ENCODE peak calls at places on chromosomes 7 and 10, in six cellular contexts. One of them, this sample, is unnamed.

GRCh38 chr10:131113892-131114291 is 197.6 kb downstream of the TCERG1L start:
- DNase-seq in transverse colon: no peak
- DNase-seq in PC-9: no peak
- DNase-seq in stomach: no peak
- DNase-seq in fibroblast of mammary gland: no peak
- DNase-seq in fibroblast of lung: no peak
- DNase-seq in this sample: no peak

GRCh38 chr7:102991540-102992214 is 78.9 kb downstream of the LRRC17 start:
- DNase-seq in transverse colon: peak
- DNase-seq in PC-9: peak
- DNase-seq in fibroblast of lung: peak
- DNase-seq in fibroblast of mammary gland: peak
- DNase-seq in stomach: peak
- DNase-seq in this sample: peak

GRCh38 chr7:104979167-104979841 is 34.7 kb upstream of the KMT2E start:
- DNase-seq in fibroblast of mammary gland: peak
- DNase-seq in stomach: no peak
- DNase-seq in PC-9: no peak
- DNase-seq in fibroblast of lung: peak
- DNase-seq in transverse colon: no peak
- DNase-seq in this sample: peak

GRCh38 chr10:127090135-127090534 is 106.3 kb downstream of the INSYN2A start:
- DNase-seq in fibroblast of lung: no peak
- DNase-seq in PC-9: peak
- DNase-seq in fibroblast of mammary gland: no peak
- DNase-seq in transverse colon: no peak
- DNase-seq in stomach: no peak
- DNase-seq in this sample: no peak

GRCh38 chr7:155867280-155867679 is 55.0 kb upstream of the SHH start:
- DNase-seq in stomach: peak
- DNase-seq in fibroblast of lung: no peak
- DNase-seq in transverse colon: no peak
- DNase-seq in PC-9: no peak
- DNase-seq in fibroblast of mammary gland: no peak
- DNase-seq in this sample: no peak

GRCh38 chr10:122675278-122675677 is 24.4 kb downstream of the C10orf120 start:
- DNase-seq in PC-9: no peak
- DNase-seq in transverse colon: no peak
- DNase-seq in fibroblast of lung: no peak
- DNase-seq in fibroblast of mammary gland: no peak
- DNase-seq in stomach: no peak
- DNase-seq in this sample: no peak

GRCh38 chr10:59905066-59905734 is 1.2 kb downstream of the CCDC6 start:
- DNase-seq in fibroblast of lung: peak
- DNase-seq in fibroblast of mammary gland: peak
- DNase-seq in stomach: peak
- DNase-seq in transverse colon: peak
- DNase-seq in PC-9: peak
- DNase-seq in this sample: peak

GRCh38 chr10:130022501-130023299 is 58.6 kb upstream of the EBF3 start:
- DNase-seq in fibroblast of mammary gland: peak
- DNase-seq in transverse colon: no peak
- DNase-seq in stomach: no peak
- DNase-seq in fibroblast of lung: peak
- DNase-seq in PC-9: no peak
- DNase-seq in this sample: no peak

GRCh38 chr10:95755511-95756004 is 405 bp upstream of the ENTPD1 start:
- DNase-seq in transverse colon: peak
- DNase-seq in fibroblast of lung: no peak
- DNase-seq in PC-9: no peak
- DNase-seq in fibroblast of mammary gland: peak
- DNase-seq in stomach: peak
- DNase-seq in this sample: no peak

GRCh38 chr10:48606530-48607355 is 1.9 kb upstream of the ARHGAP22 start:
- DNase-seq in PC-9: peak
- DNase-seq in fibroblast of lung: peak
- DNase-seq in fibroblast of mammary gland: peak
- DNase-seq in transverse colon: peak
- DNase-seq in stomach: no peak
- DNase-seq in this sample: no peak

GRCh38 chr7:131497454-131497853 is 59.0 kb downstream of the PODXL start:
- DNase-seq in stomach: no peak
- DNase-seq in fibroblast of lung: no peak
- DNase-seq in transverse colon: no peak
- DNase-seq in PC-9: no peak
- DNase-seq in fibroblast of mammary gland: peak
- DNase-seq in this sample: no peak

GRCh38 chr10:36344240-36344639 is 702.1 kb upstream of the FZD8 start:
- DNase-seq in transverse colon: no peak
- DNase-seq in fibroblast of mammary gland: peak
- DNase-seq in fibroblast of lung: peak
- DNase-seq in stomach: no peak
- DNase-seq in PC-9: no peak
- DNase-seq in this sample: no peak

GRCh38 chr10:48309711-48310226 is 3.3 kb downstream of the MAPK8 start:
- DNase-seq in transverse colon: no peak
- DNase-seq in fibroblast of mammary gland: peak
- DNase-seq in fibroblast of lung: peak
- DNase-seq in PC-9: no peak
- DNase-seq in stomach: no peak
- DNase-seq in this sample: no peak

GRCh38 chr10:72855129-72855528 is 38.4 kb upstream of the OIT3 start:
- DNase-seq in transverse colon: no peak
- DNase-seq in fibroblast of mammary gland: no peak
- DNase-seq in PC-9: no peak
- DNase-seq in stomach: no peak
- DNase-seq in fibroblast of lung: no peak
- DNase-seq in this sample: no peak

GRCh38 chr7:155206286-155207020 is 91.2 kb upstream of the INSIG1 start:
- DNase-seq in fibroblast of mammary gland: peak
- DNase-seq in transverse colon: peak
- DNase-seq in PC-9: no peak
- DNase-seq in stomach: peak
- DNase-seq in fibroblast of lung: peak
- DNase-seq in this sample: no peak

GRCh38 chr7:55336540-55336939 is 28.6 kb upstream of the LANCL2 start:
- DNase-seq in PC-9: no peak
- DNase-seq in stomach: no peak
- DNase-seq in fibroblast of lung: no peak
- DNase-seq in transverse colon: no peak
- DNase-seq in fibroblast of mammary gland: no peak
- DNase-seq in this sample: no peak

GRCh38 chr7:39099146-39099545 is 121.4 kb downstream of the POU6F2 start:
- DNase-seq in PC-9: no peak
- DNase-seq in fibroblast of lung: no peak
- DNase-seq in stomach: no peak
- DNase-seq in fibroblast of mammary gland: no peak
- DNase-seq in transverse colon: no peak
- DNase-seq in this sample: no peak

GRCh38 chr10:32981760-32982159 is 23.7 kb upstream of the ITGB1 start:
- DNase-seq in fibroblast of mammary gland: peak
- DNase-seq in stomach: peak
- DNase-seq in fibroblast of lung: peak
- DNase-seq in PC-9: no peak
- DNase-seq in transverse colon: peak
- DNase-seq in this sample: no peak

GRCh38 chr10:132157101-132157500 is 29.6 kb upstream of the DPYSL4 start:
- DNase-seq in transverse colon: no peak
- DNase-seq in stomach: no peak
- DNase-seq in fibroblast of mammary gland: no peak
- DNase-seq in PC-9: no peak
- DNase-seq in fibroblast of lung: no peak
- DNase-seq in this sample: no peak

GRCh38 chr7:108345710-108346336 is 110.4 kb downstream of the NRCAM start:
- DNase-seq in fibroblast of mammary gland: no peak
- DNase-seq in fibroblast of lung: no peak
- DNase-seq in PC-9: no peak
- DNase-seq in transverse colon: no peak
- DNase-seq in stomach: no peak
- DNase-seq in this sample: no peak

GRCh38 chr7:106866298-106867281 is 1.5 kb downstream of the PIK3CG start:
- DNase-seq in fibroblast of mammary gland: no peak
- DNase-seq in stomach: no peak
- DNase-seq in transverse colon: no peak
- DNase-seq in fibroblast of lung: no peak
- DNase-seq in PC-9: no peak
- DNase-seq in this sample: no peak

GRCh38 chr7:132407764-132408163 is 168.5 kb downstream of the PLXNA4 start:
- DNase-seq in fibroblast of lung: peak
- DNase-seq in PC-9: no peak
- DNase-seq in fibroblast of mammary gland: peak
- DNase-seq in stomach: no peak
- DNase-seq in transverse colon: no peak
- DNase-seq in this sample: no peak

GRCh38 chr10:122186822-122187810 is 84.0 kb upstream of the BTBD16 start:
- DNase-seq in stomach: no peak
- DNase-seq in fibroblast of mammary gland: no peak
- DNase-seq in fibroblast of lung: peak
- DNase-seq in PC-9: no peak
- DNase-seq in transverse colon: no peak
- DNase-seq in this sample: no peak

GRCh38 chr10:84238909-84239308 is 2.4 kb downstream of the LRIT1 start:
- DNase-seq in PC-9: no peak
- DNase-seq in fibroblast of mammary gland: no peak
- DNase-seq in fibroblast of lung: no peak
- DNase-seq in transverse colon: no peak
- DNase-seq in stomach: no peak
- DNase-seq in this sample: no peak

GRCh38 chr10:44977287-44978212 is 1.1 kb downstream of the DEPP1 start:
- DNase-seq in fibroblast of mammary gland: no peak
- DNase-seq in transverse colon: peak
- DNase-seq in fibroblast of lung: no peak
- DNase-seq in stomach: no peak
- DNase-seq in PC-9: no peak
- DNase-seq in this sample: no peak

GRCh38 chr10:2917926-2918325 is 149.4 kb upstream of the PFKP start:
- DNase-seq in fibroblast of lung: no peak
- DNase-seq in transverse colon: no peak
- DNase-seq in stomach: no peak
- DNase-seq in fibroblast of mammary gland: no peak
- DNase-seq in PC-9: no peak
- DNase-seq in this sample: no peak

GRCh38 chr10:2919016-2919415 is 148.3 kb upstream of the PFKP start:
- DNase-seq in fibroblast of mammary gland: no peak
- DNase-seq in PC-9: no peak
- DNase-seq in fibroblast of lung: no peak
- DNase-seq in transverse colon: no peak
- DNase-seq in stomach: no peak
- DNase-seq in this sample: no peak

GRCh38 chr10:2920638-2921037 is 146.7 kb upstream of the PFKP start:
- DNase-seq in fibroblast of lung: no peak
- DNase-seq in stomach: no peak
- DNase-seq in transverse colon: no peak
- DNase-seq in PC-9: no peak
- DNase-seq in fibroblast of mammary gland: no peak
- DNase-seq in this sample: no peak

GRCh38 chr10:2921956-2922680 is 145.2 kb upstream of the PFKP start:
- DNase-seq in PC-9: no peak
- DNase-seq in transverse colon: no peak
- DNase-seq in fibroblast of lung: peak
- DNase-seq in fibroblast of mammary gland: peak
- DNase-seq in stomach: no peak
- DNase-seq in this sample: no peak

GRCh38 chr10:2920166-2920565 is 147.2 kb upstream of the PFKP start:
- DNase-seq in PC-9: no peak
- DNase-seq in stomach: no peak
- DNase-seq in transverse colon: no peak
- DNase-seq in fibroblast of lung: no peak
- DNase-seq in fibroblast of mammary gland: no peak
- DNase-seq in this sample: no peak
- H3K4me3 ChIP-seq in PC-9: no peak
- H3K4me3 ChIP-seq in stomach: no peak
- H3K4me3 ChIP-seq in transverse colon: no peak
- H3K4me3 ChIP-seq in fibroblast of lung: no peak
- H3K4me3 ChIP-seq in fibroblast of mammary gland: no peak
- H3K4me3 ChIP-seq in this sample: no peak

DNA sequence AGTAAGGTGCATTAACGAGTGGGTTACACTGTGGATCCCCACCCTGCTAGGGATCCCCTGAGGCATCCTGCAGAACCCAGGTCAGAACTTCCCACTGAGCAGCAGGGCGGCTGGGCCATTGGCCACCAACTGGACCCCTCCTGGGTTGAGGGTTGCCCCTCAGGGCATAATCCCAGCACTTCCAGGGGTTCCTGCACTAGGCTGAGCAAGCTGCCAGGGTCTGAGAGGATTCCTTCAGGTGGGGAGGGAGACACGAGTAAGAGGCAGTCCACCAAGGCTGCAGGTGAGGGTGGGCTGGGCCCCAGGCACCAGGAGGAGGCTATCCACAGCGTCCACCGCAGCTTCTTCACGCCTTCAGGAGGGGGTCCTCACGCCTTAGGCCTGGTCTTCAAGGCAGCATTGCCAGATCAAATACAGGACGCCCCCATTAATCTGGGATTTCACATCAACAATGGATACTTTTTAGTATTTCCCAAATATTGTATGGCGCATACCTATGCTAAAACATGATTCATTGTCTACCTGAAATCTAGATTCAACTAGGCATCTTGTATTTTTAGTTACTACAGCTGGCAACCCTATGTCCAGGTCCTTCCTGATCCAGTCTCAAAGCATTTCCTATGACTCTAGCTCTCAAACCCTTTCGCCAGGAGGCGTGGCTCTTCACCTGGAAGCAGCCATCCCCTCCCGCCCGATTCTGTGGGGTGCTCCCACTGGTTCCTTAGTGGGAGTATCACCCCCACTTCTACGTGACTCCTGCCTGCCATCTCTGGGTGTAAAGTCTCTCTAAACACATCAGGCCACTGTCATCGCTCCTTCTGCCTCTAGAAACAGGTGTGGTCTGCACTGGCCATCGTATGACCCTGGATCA is 4.1 kb downstream of the PRKAG2 start:
- DNase-seq in stomach: no peak
- DNase-seq in fibroblast of mammary gland: no peak
- DNase-seq in transverse colon: no peak
- DNase-seq in PC-9: no peak
- DNase-seq in fibroblast of lung: no peak
- DNase-seq in this sample: no peak
- H3K4me3 ChIP-seq in stomach: no peak
- H3K4me3 ChIP-seq in fibroblast of mammary gland: no peak
- H3K4me3 ChIP-seq in transverse colon: no peak
- H3K4me3 ChIP-seq in PC-9: no peak
- H3K4me3 ChIP-seq in fibroblast of lung: no peak
- H3K4me3 ChIP-seq in this sample: no peak

DNA sequence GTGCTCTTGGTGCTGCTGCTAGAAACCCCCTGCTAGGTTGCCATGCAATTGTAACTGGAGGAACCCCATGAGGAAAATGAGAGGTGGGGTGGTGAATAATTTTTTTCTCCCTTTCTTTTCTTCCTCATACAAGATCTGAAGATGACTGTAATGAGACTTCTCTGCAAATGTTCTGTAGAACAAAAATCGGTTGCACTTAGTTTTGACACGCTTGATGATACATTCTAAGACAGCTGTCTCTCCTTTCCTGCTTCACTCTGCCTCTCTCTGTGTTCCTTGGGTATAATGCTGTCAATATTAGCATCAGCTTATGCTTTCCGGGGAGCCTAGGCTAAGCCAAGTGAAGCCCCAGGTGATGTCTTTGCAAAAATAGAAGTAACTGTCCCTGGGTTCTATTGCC is 721.5 kb downstream of the POM121L12 start:
- DNase-seq in fibroblast of mammary gland: no peak
- DNase-seq in fibroblast of lung: no peak
- DNase-seq in transverse colon: no peak
- DNase-seq in stomach: no peak
- DNase-seq in PC-9: no peak
- DNase-seq in this sample: no peak
- H3K4me3 ChIP-seq in fibroblast of mammary gland: no peak
- H3K4me3 ChIP-seq in fibroblast of lung: no peak
- H3K4me3 ChIP-seq in transverse colon: no peak
- H3K4me3 ChIP-seq in stomach: no peak
- H3K4me3 ChIP-seq in PC-9: no peak
- H3K4me3 ChIP-seq in this sample: no peak

GRCh38 chr10:16519250-16519907 is 2.3 kb downstream of the C1QL3 start:
- DNase-seq in stomach: no peak
- DNase-seq in fibroblast of lung: no peak
- DNase-seq in transverse colon: no peak
- DNase-seq in PC-9: no peak
- DNase-seq in fibroblast of mammary gland: no peak
- DNase-seq in this sample: no peak
- H3K4me3 ChIP-seq in stomach: peak
- H3K4me3 ChIP-seq in fibroblast of lung: peak
- H3K4me3 ChIP-seq in transverse colon: no peak
- H3K4me3 ChIP-seq in PC-9: no peak
- H3K4me3 ChIP-seq in fibroblast of mammary gland: no peak
- H3K4me3 ChIP-seq in this sample: peak

This sample was measured in prostate gland.